ENCODE peak calls at places on chromosome 10, in six cellular contexts. One of them, this sample, is unnamed.
A peak's percentile ranks its signal among the peaks of the same experiment; 100 is the strongest.

GRCh38 chr10:114437456-114438292 is 33.4 kb upstream of the AFAP1L2 start:
- DNase-seq in heart right ventricle: no peak
- DNase-seq in stimulated activated CD8-positive, alpha-beta memory T cell treated with anti-CD3 and anti-CD28 coated beads, Interleukin-2, amount 100 ng/mL, for 48 hours: no peak
- DNase-seq in fibroblast of pulmonary artery: peak; percentile 32
- DNase-seq in RCC 7860: no peak
- DNase-seq in NCI-H1694 treated with DMSO at 0.1 percent for 48 hours: no peak
- DNase-seq in this sample: no peak

GRCh38 chr10:15579605-15580004 is 140.1 kb downstream of the ITGA8 start:
- DNase-seq in heart right ventricle: no peak
- DNase-seq in stimulated activated CD8-positive, alpha-beta memory T cell treated with anti-CD3 and anti-CD28 coated beads, Interleukin-2, amount 100 ng/mL, for 48 hours: no peak
- DNase-seq in fibroblast of pulmonary artery: peak; percentile 18
- DNase-seq in RCC 7860: no peak
- DNase-seq in NCI-H1694 treated with DMSO at 0.1 percent for 48 hours: no peak
- DNase-seq in this sample: no peak

GRCh38 chr10:124696446-124697392 is 47.5 kb downstream of the FAM53B start:
- DNase-seq in heart right ventricle: no peak
- DNase-seq in stimulated activated CD8-positive, alpha-beta memory T cell treated with anti-CD3 and anti-CD28 coated beads, Interleukin-2, amount 100 ng/mL, for 48 hours: no peak
- DNase-seq in fibroblast of pulmonary artery: no peak
- DNase-seq in RCC 7860: no peak
- DNase-seq in NCI-H1694 treated with DMSO at 0.1 percent for 48 hours: no peak
- DNase-seq in this sample: no peak

GRCh38 chr10:89164920-89165319 is 42.2 kb downstream of the CH25H start:
- DNase-seq in heart right ventricle: no peak
- DNase-seq in stimulated activated CD8-positive, alpha-beta memory T cell treated with anti-CD3 and anti-CD28 coated beads, Interleukin-2, amount 100 ng/mL, for 48 hours: no peak
- DNase-seq in fibroblast of pulmonary artery: no peak
- DNase-seq in RCC 7860: no peak
- DNase-seq in NCI-H1694 treated with DMSO at 0.1 percent for 48 hours: no peak
- DNase-seq in this sample: no peak

GRCh38 chr10:24215603-24216002 is 6.7 kb downstream of the KIAA1217 start:
- DNase-seq in heart right ventricle: no peak
- DNase-seq in stimulated activated CD8-positive, alpha-beta memory T cell treated with anti-CD3 and anti-CD28 coated beads, Interleukin-2, amount 100 ng/mL, for 48 hours: no peak
- DNase-seq in fibroblast of pulmonary artery: no peak
- DNase-seq in RCC 7860: no peak
- DNase-seq in NCI-H1694 treated with DMSO at 0.1 percent for 48 hours: no peak
- DNase-seq in this sample: no peak

GRCh38 chr10:87618470-87619423 is 40.9 kb upstream of the PAPSS2 start:
- DNase-seq in heart right ventricle: no peak
- DNase-seq in stimulated activated CD8-positive, alpha-beta memory T cell treated with anti-CD3 and anti-CD28 coated beads, Interleukin-2, amount 100 ng/mL, for 48 hours: no peak
- DNase-seq in fibroblast of pulmonary artery: peak; percentile 67
- DNase-seq in RCC 7860: no peak
- DNase-seq in NCI-H1694 treated with DMSO at 0.1 percent for 48 hours: no peak
- DNase-seq in this sample: no peak

GRCh38 chr10:43380610-43381222 is 9.3 kb downstream of the FXYD4 start:
- DNase-seq in heart right ventricle: no peak
- DNase-seq in stimulated activated CD8-positive, alpha-beta memory T cell treated with anti-CD3 and anti-CD28 coated beads, Interleukin-2, amount 100 ng/mL, for 48 hours: no peak
- DNase-seq in fibroblast of pulmonary artery: peak; percentile 26
- DNase-seq in RCC 7860: no peak
- DNase-seq in NCI-H1694 treated with DMSO at 0.1 percent for 48 hours: no peak
- DNase-seq in this sample: no peak

GRCh38 chr10:93309062-93309461 is 173.1 kb downstream of the MYOF start:
- DNase-seq in heart right ventricle: no peak
- DNase-seq in stimulated activated CD8-positive, alpha-beta memory T cell treated with anti-CD3 and anti-CD28 coated beads, Interleukin-2, amount 100 ng/mL, for 48 hours: no peak
- DNase-seq in fibroblast of pulmonary artery: peak; percentile 69
- DNase-seq in RCC 7860: peak; percentile 28
- DNase-seq in NCI-H1694 treated with DMSO at 0.1 percent for 48 hours: no peak
- DNase-seq in this sample: peak; percentile 40

GRCh38 chr10:96690755-96691730 is 29.3 kb downstream of the PIK3AP1 start:
- DNase-seq in heart right ventricle: no peak
- DNase-seq in stimulated activated CD8-positive, alpha-beta memory T cell treated with anti-CD3 and anti-CD28 coated beads, Interleukin-2, amount 100 ng/mL, for 48 hours: no peak
- DNase-seq in fibroblast of pulmonary artery: no peak
- DNase-seq in RCC 7860: no peak
- DNase-seq in NCI-H1694 treated with DMSO at 0.1 percent for 48 hours: no peak
- DNase-seq in this sample: no peak